ENCODE peak calls at places on chromosomes 11 and 22, in four cellular contexts. G is A549, I is psoas muscle, H is IMR-90. V is an unnamed sample.

GRCh38 chr11:57288771-57289579 is 35.8 kb downstream of the TNKS1BP1 start:
- DNase-seq in G (no peak), H (peak), I (no peak), V (no peak)

GRCh38 chr11:126440792-126441514 is 85.5 kb downstream of the ST3GAL4 start:
- DNase-seq in H (peak), G (peak), I (peak), V (peak)

GRCh38 chr11:126596474-126596873 is 241.0 kb downstream of the ST3GAL4 start:
- DNase-seq in H (no peak), G (no peak), I (no peak), V (no peak)

GRCh38 chr11:57903441-57904123 is 120.1 kb upstream of the OR9Q1 start:
- DNase-seq in I (no peak), G (peak), H (peak), V (peak)

GRCh38 chr11:12008790-12009616 is 577 bp upstream of the DKK3 start:
- DNase-seq in G (peak), H (peak), I (no peak), V (no peak)

GRCh38 chr11:112345708-112346107 is 85.0 kb upstream of the PLET1 start:
- DNase-seq in H (no peak), I (no peak), G (no peak), V (no peak)

GRCh38 chr11:59182457-59183151 is 10.7 kb downstream of the DTX4 start:
- DNase-seq in G (no peak), H (no peak), I (no peak), V (peak)

GRCh38 chr11:45334410-45334809 is 48.3 kb upstream of the SYT13 start:
- DNase-seq in I (no peak), G (no peak), H (no peak), V (no peak)

GRCh38 chr22:47787501-47788227 is 1025.2 kb downstream of the TBC1D22A start:
- DNase-seq in H (no peak), G (no peak), I (no peak), V (no peak)

GRCh38 chr22:28582806-28583205 is 96.8 kb downstream of the TTC28 start:
- DNase-seq in I (no peak), H (peak), G (no peak), V (no peak)

GRCh38 chr11:13316528-13316961 is 39.0 kb downstream of the BMAL1 start:
- DNase-seq in G (no peak), I (peak), H (peak), V (peak)

GRCh38 chr22:48188211-48188845 is 1425.9 kb downstream of the TBC1D22A start:
- DNase-seq in I (no peak), G (peak), H (no peak), V (no peak)

GRCh38 chr11:74278721-74279148 is 32.7 kb downstream of the P4HA3 start:
- DNase-seq in G (peak), H (peak), I (no peak), V (peak)

GRCh38 chr22:38953577-38954413 is 3.6 kb upstream of the APOBEC3A start:
- DNase-seq in G (peak), H (no peak), I (no peak), V (peak)

GRCh38 chr11:125585486-125585885 is 7.2 kb upstream of the STT3A start:
- DNase-seq in I (no peak), G (no peak), H (no peak), V (no peak)

GRCh38 chr11:24234822-24235508 is 261.9 kb upstream of the LUZP2 start:
- DNase-seq in I (no peak), G (no peak), H (peak), V (no peak)

GRCh38 chr11:76666408-76666807 is 4.1 kb downstream of the LRRC32 start:
- DNase-seq in G (no peak), I (no peak), H (peak), V (peak)

GRCh38 chr11:33257160-33257896 is at the start of gene HIPK3:
- DNase-seq in H (peak), G (peak), I (peak), V (peak)

GRCh38 chr11:45149483-45150056 is 3.1 kb downstream of the PRDM11 start:
- DNase-seq in G (no peak), H (no peak), I (no peak), V (no peak)

GRCh38 chr11:33885338-33886005 is 6.4 kb downstream of the LMO2 start:
- DNase-seq in I (no peak), G (no peak), H (no peak), V (no peak)

GRCh38 chr11:111974451-111974850 is 37.3 kb downstream of the DIXDC1 start:
- DNase-seq in I (no peak), G (no peak), H (no peak), V (no peak)

GRCh38 chr11:33930317-33931021 is 38.6 kb upstream of the LMO2 start:
- DNase-seq in H (no peak), G (no peak), I (no peak), V (peak)

GRCh38 chr11:17629113-17629512 is 82.1 kb downstream of the OTOG start:
- DNase-seq in G (no peak), I (no peak), H (no peak), V (no peak)

GRCh38 chr22:19438286-19438685 is 5.9 kb downstream of the MRPL40 start:
- DNase-seq in G (no peak), I (no peak), H (no peak), V (no peak)

GRCh38 chr22:21590809-21591641 is 23.5 kb downstream of the UBE2L3 start:
- DNase-seq in H (no peak), I (no peak), G (no peak), V (no peak)

GRCh38 chr11:69819541-69820070 is 390 bp upstream of the FGF3 start:
- DNase-seq in I (no peak), H (no peak), G (no peak), V (no peak)

GRCh38 chr11:15941206-15941770 is 415.1 kb downstream of the SOX6 start:
- DNase-seq in I (peak), G (no peak), H (no peak), V (peak)

GRCh38 chr11:79363861-79364378 is 76.9 kb downstream of the TENM4 start:
- DNase-seq in G (no peak), H (no peak), I (no peak), V (no peak)

GRCh38 chr22:20436309-20437252 is 1.0 kb downstream of the SCARF2 start:
- DNase-seq in H (peak), I (peak), G (no peak), V (no peak)

GRCh38 chr22:44583076-44583760 is 85.2 kb upstream of the RTL6 start:
- DNase-seq in G (peak), I (peak), H (peak), V (peak)

GRCh38 chr22:43812890-43813289 is 785 bp upstream of the EFCAB6 start:
- DNase-seq in H (no peak), G (no peak), I (no peak), V (no peak)

GRCh38 chr11:56885182-56885581 is 103.5 kb upstream of the OR5AK2 start:
- DNase-seq in I (no peak), H (no peak), G (no peak), V (peak)

GRCh38 chr11:65452806-65453490 is 30.4 kb downstream of the NEAT1 start:
- DNase-seq in G (no peak), I (peak), H (peak), V (no peak)

GRCh38 chr11:65459552-65459951 is 37.0 kb downstream of the NEAT1 start:
- DNase-seq in G (no peak), H (no peak), I (no peak), V (no peak)

GRCh38 chr11:65454311-65454695 is 31.7 kb downstream of the NEAT1 start:
- DNase-seq in G (no peak), I (peak), H (peak), V (no peak)

GRCh38 chr11:65454696-65455456 is 32.3 kb downstream of the NEAT1 start:
- DNase-seq in G (peak), H (peak), I (peak), V (peak)

DNA sequence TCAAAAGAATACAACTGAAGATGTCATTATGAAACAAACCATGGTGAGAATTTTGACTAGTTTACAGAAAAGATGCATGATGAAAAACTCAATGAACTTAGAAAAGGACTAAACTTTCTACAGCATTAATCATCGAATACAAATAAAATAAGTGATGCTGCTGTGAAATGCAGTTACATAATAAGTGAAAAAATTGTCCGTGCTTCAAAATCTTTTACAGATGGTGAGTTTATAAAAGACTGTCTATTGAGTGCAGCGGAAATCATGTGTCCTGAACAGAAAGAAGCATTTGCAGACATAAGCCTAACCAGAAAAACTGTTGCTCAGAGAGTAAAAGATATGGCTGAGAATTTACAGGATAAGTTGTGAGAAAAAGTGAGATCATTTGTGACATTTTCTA is 33.8 kb downstream of the NEAT1 start:
- DNase-seq in G (no peak), I (no peak), H (no peak), V (no peak)
- H3K27ac ChIP-seq in G (no peak), I (peak), H (no peak), V (no peak)

GRCh38 chr11:67315325-67315909 is 12.1 kb downstream of the SSH3 start:
- DNase-seq in G (no peak), I (no peak), H (no peak), V (no peak)

GRCh38 chr11:67313125-67313890 is 10.0 kb downstream of the SSH3 start:
- DNase-seq in H (no peak), G (no peak), I (no peak), V (no peak)

GRCh38 chr11:67311556-67312082 is 8.3 kb downstream of the SSH3 start:
- DNase-seq in H (no peak), I (no peak), G (no peak), V (no peak)

GRCh38 chr11:67312187-67313021 is 9.1 kb downstream of the SSH3 start:
- DNase-seq in H (no peak), G (no peak), I (no peak), V (peak)

DNA sequence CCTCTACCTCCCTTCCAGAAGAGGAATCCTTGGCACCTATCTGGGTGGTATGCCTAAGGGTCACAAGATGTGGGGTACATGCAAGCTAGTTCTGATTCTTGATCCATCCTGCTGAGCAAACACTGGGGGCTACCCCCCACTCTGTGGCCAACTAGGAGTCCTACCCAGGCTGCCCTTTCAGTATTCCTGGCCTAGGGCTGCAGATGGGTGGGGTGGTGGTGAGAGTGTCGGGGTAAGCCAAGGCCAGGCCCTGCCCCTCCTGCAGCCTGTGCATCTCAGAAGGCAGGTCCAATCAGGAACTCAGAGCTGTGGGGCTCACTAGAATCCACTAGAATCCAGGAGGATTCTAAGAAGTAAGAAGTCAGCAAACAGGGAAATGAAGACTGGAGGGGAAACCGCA is 10.9 kb downstream of the SSH3 start:
- DNase-seq in H (no peak), G (no peak), I (no peak), V (no peak)
- H3K27ac ChIP-seq in H (no peak), G (no peak), I (no peak), V (no peak)

GRCh38 chr11:68352591-68352990 is 40.2 kb downstream of the LRP5 start:
- DNase-seq in G (no peak), H (no peak), I (no peak), V (no peak)
- H3K27ac ChIP-seq in G (peak), H (no peak), I (no peak), V (peak)

DNA sequence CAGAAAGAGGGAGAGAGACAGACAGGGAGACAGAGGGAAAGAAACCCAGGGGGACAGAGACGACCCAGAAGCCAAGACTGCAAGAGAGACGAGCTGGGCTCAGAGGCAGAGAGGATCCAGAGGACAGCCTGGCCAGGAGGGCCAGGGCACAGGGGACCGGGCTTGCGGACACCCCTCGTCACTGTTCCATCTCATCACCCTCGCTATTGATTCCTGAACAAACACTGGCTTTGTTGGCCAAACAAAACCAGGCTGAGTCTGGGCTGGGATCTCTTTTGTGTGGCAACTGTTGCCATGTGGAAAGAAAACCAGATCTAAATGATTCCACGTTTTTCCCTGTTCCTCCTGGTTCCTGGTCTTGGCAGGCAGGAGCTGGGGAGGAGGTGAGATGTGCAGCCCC is 339.4 kb downstream of the MN1 start:
- DNase-seq in G (no peak), H (no peak), I (no peak), V (no peak)
- H3K27ac ChIP-seq in G (peak), H (no peak), I (no peak), V (no peak)

GRCh38 chr22:41919357-41920224 is 4.7 kb upstream of the SHISA8 start:
- DNase-seq in H (peak), G (no peak), I (peak), V (peak)
- H3K27ac ChIP-seq in H (no peak), G (no peak), I (no peak), V (no peak)